ENCODE peak calls at places on chromosomes 11 and 22, in four cellular contexts. M is HepG2, B is fibroblast of lung, F is left ventricle myocardium inferior. K is an unnamed sample.

GRCh38 chr11:19677380-19678080 is 35.1 kb upstream of the NAV2 start:
- DNase-seq in F (no peak), B (peak; percentile 83), M (no peak), K (no peak)

GRCh38 chr22:37533995-37534394 is 14.8 kb upstream of the CARD10 start:
- DNase-seq in M (no peak), B (peak; percentile 84), F (no peak), K (no peak)

GRCh38 chr11:9726313-9727022 is 62.6 kb downstream of the SWAP70 start:
- DNase-seq in B (peak; percentile 57), F (no peak), M (peak; percentile 33), K (no peak)

GRCh38 chr22:48445113-48445827 is 1382.4 kb downstream of the BRD1 start:
- DNase-seq in F (no peak), M (no peak), B (no peak), K (no peak)

GRCh38 chr11:118232659-118233058 is 7.8 kb upstream of the JAML start:
- DNase-seq in M (peak; percentile 15), F (no peak), B (no peak), K (no peak)

GRCh38 chr11:35178862-35179261 is 39.9 kb downstream of the CD44 start:
- DNase-seq in F (no peak), M (no peak), B (no peak), K (no peak)

GRCh38 chr11:103601230-103601846 is 435.1 kb upstream of the DDI1 start:
- DNase-seq in M (peak; percentile 35), F (no peak), B (peak; percentile 77), K (no peak)

GRCh38 chr22:20494978-20495860 is at the start of gene KLHL22:
- DNase-seq in M (peak; percentile 26), B (peak; percentile 33), F (no peak), K (no peak)

GRCh38 chr22:39084666-39085065 is 7.6 kb downstream of the APOBEC3G start:
- DNase-seq in M (no peak), F (no peak), B (no peak), K (no peak)

GRCh38 chr22:27913162-27913741 is 5.8 kb downstream of the PITPNB start:
- DNase-seq in M (no peak), B (peak; percentile 32), F (no peak), K (no peak)
- H3K36me3 ChIP-seq in M (peaks cover 2% of the 10 kb centered on the region), B (peaks cover 4% of the 10 kb centered on the region), F (peaks cover 24% of the 10 kb centered on the region), K (no peaks in the 10 kb centered on the region)

GRCh38 chr11:65392899-65393298 is 6.5 kb downstream of the FRMD8 start:
- DNase-seq in M (no peak), F (no peak), B (no peak), K (no peak)
- H3K36me3 ChIP-seq in M (peaks cover 9% of the 10 kb centered on the region), F (peaks cover 42% of the 10 kb centered on the region), B (peaks cover 33% of the 10 kb centered on the region), K (no peaks in the 10 kb centered on the region)

DNA sequence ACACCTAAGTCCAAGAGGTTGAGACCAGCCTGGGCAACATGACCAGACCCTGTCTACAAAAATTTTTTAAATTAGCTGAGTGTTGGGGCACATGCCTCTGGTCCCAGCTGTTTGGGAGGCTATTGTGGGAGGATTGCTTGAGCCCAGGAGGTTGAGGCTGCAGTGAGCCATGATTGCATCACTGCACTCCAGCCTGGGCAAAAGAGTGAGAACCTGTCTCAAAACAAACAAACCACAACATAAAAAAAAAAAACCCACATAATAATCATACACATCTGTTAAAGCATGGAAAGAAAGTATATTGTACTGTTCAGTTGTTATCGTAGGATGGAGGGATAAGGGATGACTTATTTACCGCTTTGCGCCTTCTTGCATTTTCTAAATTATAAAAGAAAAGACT is 35.9 kb upstream of the GRK2 start:
- DNase-seq in B (no peak), M (no peak), F (no peak), K (no peak)
- H3K36me3 ChIP-seq in B (peaks cover 6% of the 10 kb centered on the region), M (peaks cover 20% of the 10 kb centered on the region), F (peaks cover 78% of the 10 kb centered on the region), K (no peaks in the 10 kb centered on the region)

GRCh38 chr22:23803001-23803819 is 16.4 kb downstream of the SMARCB1 start:
- DNase-seq in B (no peak), F (no peak), M (no peak), K (no peak)
- H3K36me3 ChIP-seq in B (peaks cover 31% of the 10 kb centered on the region), F (peaks cover 89% of the 10 kb centered on the region), M (peaks cover 30% of the 10 kb centered on the region), K (peaks cover 17% of the 10 kb centered on the region)

GRCh38 chr11:108144615-108145014 is 23.2 kb downstream of the ACAT1 start:
- DNase-seq in M (no peak), B (no peak), F (no peak), K (no peak)

GRCh38 chr11:108147150-108147549 is 25.8 kb downstream of the ACAT1 start:
- DNase-seq in M (no peak), F (no peak), B (no peak), K (no peak)

DNA sequence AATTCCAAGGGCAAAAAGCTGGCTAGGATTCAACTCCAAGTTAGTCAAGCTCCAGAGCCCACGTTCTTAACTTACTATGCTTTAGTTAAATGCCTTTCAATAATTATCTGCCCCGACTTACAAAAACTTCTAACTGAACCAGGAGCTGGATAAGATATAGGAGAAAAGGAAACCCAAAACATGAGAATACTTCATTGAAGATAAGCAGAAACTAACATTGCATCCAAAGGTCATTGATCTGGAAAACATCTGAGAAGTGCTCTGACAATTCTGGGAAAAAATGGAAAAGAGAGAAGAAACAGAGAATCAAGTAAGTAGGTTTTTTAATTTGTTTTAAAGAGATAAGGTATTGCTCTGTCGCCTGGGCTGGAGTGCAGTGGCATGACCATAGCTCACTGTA is 27.2 kb downstream of the ACAT1 start:
- DNase-seq in F (no peak), B (no peak), M (no peak), K (no peak)
- H3K36me3 ChIP-seq in F (peaks cover 94% of the 10 kb centered on the region), B (peaks cover 4% of the 10 kb centered on the region), M (peaks cover 8% of the 10 kb centered on the region), K (peaks cover 9% of the 10 kb centered on the region)